ENCODE peak calls at places on chromosomes 12 and 14, in five cellular contexts. Z is IMR-90, T is mesendoderm, X is H9, B is neuronal stem cell. M is an unnamed sample.

GRCh38 chr12:7583471-7583870 is 79.9 kb upstream of the CD163 start:
- DNase-seq in X (no peak), T (no peak), Z (no peak), B (no peak), M (no peak)

GRCh38 chr14:89004195-89004594 is 179.7 kb downstream of the TTC8 start:
- DNase-seq in Z (peak), B (no peak), X (no peak), T (no peak), M (peak)

GRCh38 chr12:32896438-32897275 is at the start of gene PKP2:
- DNase-seq in T (peak), Z (no peak), B (peak), X (peak), M (peak)

GRCh38 chr14:99560403-99560802 is 43.6 kb downstream of the CCDC85C start:
- DNase-seq in Z (no peak), B (no peak), T (no peak), X (no peak), M (no peak)

GRCh38 chr14:55578511-55578910 is 1.5 kb upstream of the KTN1 start:
- DNase-seq in T (no peak), X (no peak), Z (no peak), B (no peak), M (no peak)

GRCh38 chr12:89353188-89353822 is 1.0 kb upstream of the DUSP6 start:
- DNase-seq in X (peak), B (peak), T (peak), Z (peak), M (peak)

GRCh38 chr14:92922883-92923743 is at the start of gene CHGA:
- DNase-seq in Z (peak), X (peak), T (peak), B (peak), M (peak)

GRCh38 chr12:101777476-101777875 is 38.2 kb upstream of the SYCP3 start:
- DNase-seq in T (no peak), X (no peak), B (no peak), Z (no peak), M (no peak)

GRCh38 chr12:4286228-4286627 is 12.7 kb downstream of the CCND2 start:
- DNase-seq in T (no peak), X (no peak), Z (no peak), B (no peak), M (no peak)

GRCh38 chr14:82230748-82231147 is 697.1 kb upstream of the SEL1L start:
- DNase-seq in B (no peak), Z (no peak), X (no peak), T (no peak), M (no peak)
- H3K4me2 ChIP-seq in B (no peak), Z (no peak), X (no peak), T (no peak), M (no peak)

DNA sequence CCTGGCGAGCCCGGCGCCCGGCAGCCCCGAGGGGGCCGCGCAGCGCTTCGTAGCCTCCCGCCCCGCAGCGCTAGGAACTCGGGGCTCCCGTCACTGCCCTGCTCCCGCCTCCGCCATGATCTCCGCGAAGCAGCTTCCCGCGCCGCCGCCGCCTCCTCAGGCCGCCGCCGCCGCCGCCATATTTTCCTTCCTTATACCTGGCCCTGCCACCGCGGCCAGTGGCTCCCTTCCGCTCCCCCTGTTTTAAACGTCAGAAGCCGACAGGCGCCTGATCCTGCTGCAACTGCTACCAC is 286 bp downstream of the PPP4R3A start:
- DNase-seq in X (no peak), T (no peak), B (no peak), Z (no peak), M (no peak)
- H3K18ac ChIP-seq in X (peak), T (peak), B (peak), Z (peak), M (peak)

GRCh38 chr12:19483727-19484126 is 44.4 kb downstream of the AEBP2 start:
- DNase-seq in Z (no peak), B (no peak), X (no peak), T (no peak), M (no peak)

GRCh38 chr12:19484738-19485137 is 45.4 kb downstream of the AEBP2 start:
- DNase-seq in X (no peak), T (no peak), Z (no peak), B (no peak), M (no peak)

GRCh38 chr12:19480459-19480858 is 41.2 kb downstream of the AEBP2 start:
- DNase-seq in Z (no peak), T (no peak), X (no peak), B (no peak), M (no peak)

GRCh38 chr12:19482551-19483109 is 43.3 kb downstream of the AEBP2 start:
- DNase-seq in B (no peak), Z (no peak), T (peak), X (peak), M (peak)

DNA sequence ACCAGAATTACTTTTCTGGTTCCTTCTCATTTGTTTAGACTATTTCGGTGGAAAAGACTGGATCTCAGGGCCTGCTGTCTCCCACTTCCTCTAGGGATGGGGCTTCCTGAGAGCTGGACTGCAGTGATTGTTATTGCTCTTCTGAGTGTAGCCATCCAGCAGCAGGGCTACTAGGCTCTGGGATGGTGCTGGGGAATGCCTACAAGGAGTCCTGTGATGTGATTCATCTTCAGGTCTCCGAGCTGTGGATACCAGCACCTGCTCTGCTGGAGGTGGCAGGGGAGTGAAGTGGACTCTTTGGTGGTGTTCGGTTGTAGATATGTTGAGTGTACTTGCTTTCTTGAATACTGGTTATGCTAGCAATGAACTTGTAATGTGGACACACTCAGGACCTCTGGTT is 42.7 kb downstream of the AEBP2 start:
- DNase-seq in Z (no peak), X (no peak), T (peak), B (no peak), M (peak)
- H3K4ac ChIP-seq in Z (no peak), X (no peak), T (no peak), B (no peak), M (no peak)

GRCh38 chr12:96025518-96025917 is 9.9 kb downstream of the LTA4H start:
- DNase-seq in X (no peak), T (no peak), B (no peak), Z (no peak), M (no peak)

GRCh38 chr12:96026331-96026730 is 9.1 kb downstream of the LTA4H start:
- DNase-seq in B (no peak), T (no peak), Z (no peak), X (no peak), M (no peak)

GRCh38 chr12:96014932-96015599 is 18.9 kb upstream of the HAL start:
- DNase-seq in B (no peak), T (no peak), X (no peak), Z (peak), M (no peak)

GRCh38 chr12:96015672-96016071 is 19.5 kb upstream of the HAL start:
- DNase-seq in X (peak), T (peak), Z (peak), B (no peak), M (peak)

DNA sequence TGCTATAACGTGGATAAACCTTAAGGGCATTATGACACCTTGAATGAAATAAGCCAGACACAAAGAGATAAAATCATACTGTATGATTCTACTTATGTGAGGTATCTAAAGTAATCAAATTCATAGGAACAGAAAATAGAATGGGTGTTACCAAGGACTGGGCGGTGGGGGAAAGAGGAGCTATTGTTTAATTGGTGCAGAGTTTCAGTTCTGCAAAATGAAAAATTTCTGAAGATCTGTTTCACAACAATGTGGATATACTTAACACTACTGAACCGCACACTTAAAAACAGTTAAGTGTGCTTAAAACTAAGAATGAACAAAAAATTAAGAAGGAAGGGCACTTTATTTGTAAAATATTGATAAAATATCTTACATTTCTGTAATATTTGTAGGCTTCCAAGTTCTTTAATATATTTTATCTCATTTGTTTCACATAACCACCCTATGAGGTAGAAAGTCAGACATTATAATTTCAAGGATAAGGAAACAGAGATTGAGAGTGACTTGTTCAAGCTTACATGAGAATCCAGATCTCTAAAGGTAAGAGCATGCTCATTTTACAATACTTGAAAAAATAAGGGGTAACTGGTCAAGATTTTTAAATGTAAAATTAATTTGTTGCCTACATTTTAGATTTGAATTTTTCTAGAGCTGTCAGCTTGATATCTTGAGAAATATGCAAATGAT is 14.9 kb downstream of the LTA4H start:
- DNase-seq in X (no peak), T (no peak), B (no peak), Z (no peak), M (no peak)
- H3K4me2 ChIP-seq in X (no peak), T (no peak), B (no peak), Z (no peak), M (no peak)